ENCODE peak calls at places on chromosomes 12 and 14, in ten cellular contexts. W, K, R, L, B, Q, Y, S, V and U are unnamed samples.

GRCh38 chr14:36818794-36819384 is 157.2 kb downstream of the PAX9 start:
- DNase-seq in K (no peak), S (no peak), B (peak; percentile 25), Y (peak; percentile 69), W (no peak), R (no peak), L (no peak), V (no peak), Q (no peak), U (peak; percentile 74)

GRCh38 chr12:6306151-6306550 is 4.3 kb upstream of the PLEKHG6 start:
- DNase-seq in Q (no peak), L (no peak), V (no peak), W (no peak), B (no peak), Y (no peak), K (no peak), S (no peak), R (no peak), U (no peak)

GRCh38 chr12:44465139-44465538 is 411.0 kb downstream of the NELL2 start:
- DNase-seq in L (no peak), K (no peak), V (no peak), B (peak; percentile 9), Y (no peak), Q (no peak), R (no peak), S (no peak), W (no peak), U (no peak)

GRCh38 chr12:11958216-11959091 is 112.3 kb upstream of the BCL2L14 start:
- DNase-seq in W (peak; percentile 92), S (no peak), R (no peak), Q (no peak), V (no peak), B (no peak), L (no peak), Y (peak; percentile 93), K (no peak), U (peak; percentile 93)

GRCh38 chr14:41925409-41925808 is 318.7 kb downstream of the LRFN5 start:
- DNase-seq in Q (no peak), W (peak; percentile 5), B (peak; percentile 48), V (no peak), Y (peak; percentile 1), R (no peak), L (no peak), S (no peak), K (no peak), U (peak; percentile 2)

GRCh38 chr12:5185435-5186069 is 141.9 kb downstream of the KCNA5 start:
- DNase-seq in B (no peak), K (no peak), W (no peak), V (no peak), Y (no peak), S (no peak), L (no peak), R (no peak), Q (no peak), U (no peak)

GRCh38 chr12:106170285-106170684 is 31.5 kb upstream of the NUAK1 start:
- DNase-seq in W (peak; percentile 48), S (no peak), V (no peak), L (no peak), Q (no peak), K (peak; percentile 41), Y (peak; percentile 57), R (no peak), B (no peak), U (peak; percentile 91)

GRCh38 chr14:36604757-36605505 is 22.5 kb upstream of the NKX2-8 start:
- DNase-seq in B (peak; percentile 83), Y (peak; percentile 69), V (no peak), Q (no peak), S (no peak), K (no peak), L (peak; percentile 51), R (peak; percentile 53), W (peak; percentile 52), U (peak; percentile 71)

GRCh38 chr12:29742646-29743045 is 41.1 kb downstream of the TMTC1 start:
- DNase-seq in S (no peak), W (no peak), L (no peak), Q (no peak), B (no peak), R (no peak), Y (no peak), K (no peak), V (no peak), U (no peak)

GRCh38 chr12:42588981-42589464 is 523 bp downstream of the PRICKLE1 start:
- DNase-seq in K (peak; percentile 16), Q (peak; percentile 68), S (peak; percentile 67), W (no peak), V (peak; percentile 72), Y (no peak), L (no peak), B (peak; percentile 84), R (no peak), U (no peak)

GRCh38 chr12:113987261-113988063 is 21.3 kb upstream of the RBM19 start:
- DNase-seq in W (no peak), B (no peak), L (no peak), S (no peak), K (no peak), Y (no peak), R (no peak), Q (no peak), V (no peak), U (no peak)

GRCh38 chr14:101551729-101552595 is 9.3 kb upstream of the DIO3 start:
- DNase-seq in K (no peak), Q (no peak), Y (no peak), B (no peak), W (no peak), R (no peak), S (no peak), L (no peak), V (no peak), U (no peak)

GRCh38 chr12:14578646-14579045 is 11.0 kb upstream of the PLBD1 start:
- DNase-seq in K (no peak), Q (no peak), W (no peak), B (no peak), L (no peak), Y (no peak), S (no peak), V (no peak), R (no peak), U (no peak)

GRCh38 chr14:24377126-24377525 is 9.1 kb downstream of the NFATC4 start:
- DNase-seq in Y (no peak), V (no peak), L (no peak), Q (no peak), B (no peak), K (no peak), S (no peak), W (no peak), R (no peak), U (no peak)

GRCh38 chr12:80946591-80946990 is 8.9 kb upstream of the LIN7A start:
- DNase-seq in K (no peak), B (no peak), Y (peak; percentile 12), S (no peak), R (no peak), V (no peak), L (no peak), Q (no peak), W (no peak), U (peak; percentile 22)

GRCh38 chr12:79381246-79382208 is 309.2 kb downstream of the PAWR start:
- DNase-seq in K (no peak), L (no peak), W (no peak), B (no peak), Y (no peak), Q (no peak), V (no peak), R (no peak), S (no peak), U (no peak)

GRCh38 chr12:56084958-56085543 is 5.1 kb downstream of the ERBB3 start:
- DNase-seq in Y (peak; percentile 18), R (peak; percentile 46), V (no peak), Q (no peak), S (no peak), K (no peak), B (peak; percentile 61), W (no peak), L (no peak), U (no peak)

GRCh38 chr14:52494444-52494843 is 57.9 kb downstream of the TXNDC16 start:
- DNase-seq in S (no peak), V (no peak), K (no peak), L (no peak), Q (no peak), W (no peak), R (no peak), Y (no peak), B (no peak), U (no peak)

GRCh38 chr14:33486499-33486898 is 464.4 kb downstream of the EGLN3 start:
- DNase-seq in Q (no peak), V (no peak), R (no peak), B (no peak), Y (no peak), W (no peak), K (no peak), L (no peak), S (no peak), U (no peak)

GRCh38 chr14:69317392-69317755 is 57.4 kb downstream of the GALNT16 start:
- DNase-seq in K (no peak), V (no peak), W (no peak), R (no peak), B (no peak), L (no peak), Y (peak; percentile 31), Q (peak; percentile 21), S (no peak), U (no peak)
- H3K4me3 ChIP-seq in K (no peak overlapping the region), V (no peak overlapping the region), W (no peak overlapping the region), R (no peak overlapping the region), B (no peak overlapping the region), L (no peak overlapping the region), Y (no peak overlapping the region), Q (no peak overlapping the region), S (no peak overlapping the region), U (no peak overlapping the region)

GRCh38 chr12:48115957-48116356 is 3.2 kb upstream of the PFKM start:
- DNase-seq in Y (no peak), B (no peak), R (no peak), K (no peak), W (no peak), L (no peak), Q (no peak), S (no peak), V (no peak), U (no peak)
- TF ChIP-seq CTCF in Y (no peak), B (no peak), R (no peak), K (no peak), W (no peak), L (no peak), Q (no peak), S (no peak), V (no peak), U (no peak)

DNA sequence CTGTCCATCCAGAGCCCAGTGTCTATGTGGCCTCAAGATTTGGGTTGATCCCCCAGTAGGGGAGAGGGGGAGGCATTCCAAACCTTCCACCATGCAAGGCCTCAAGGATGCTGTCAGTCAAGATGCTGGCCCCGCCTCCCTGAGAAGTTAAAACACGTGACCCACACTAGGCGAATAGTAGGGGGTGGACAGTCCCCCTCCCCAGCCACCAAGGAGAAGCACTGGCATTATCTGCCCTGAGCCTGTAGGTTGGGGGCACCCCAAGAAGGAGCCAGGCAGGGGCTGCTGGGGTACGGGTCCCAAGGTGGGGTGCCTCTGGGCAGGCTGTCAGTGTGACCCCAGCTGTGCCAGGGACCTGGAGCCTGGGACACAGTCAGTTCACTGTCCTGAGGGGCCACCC is 2.3 kb downstream of the SLC25A29 start:
- DNase-seq in L (no peak), R (no peak), S (no peak), Y (no peak), K (no peak), V (no peak), Q (no peak), B (peak; percentile 65), W (no peak), U (no peak)
- H3K4me3 ChIP-seq in L (no peak overlapping the region), R (no peak overlapping the region), S (no peak overlapping the region), Y (no peak overlapping the region), K (no peak overlapping the region), V (no peak overlapping the region), Q (peak overlapping the region; percentile 94), B (peak overlapping the region; percentile 100), W (no peak overlapping the region), U (no peak overlapping the region)

GRCh38 chr12:23361971-23362370 is 587.5 kb downstream of the SOX5 start:
- DNase-seq in V (no peak), L (no peak), Y (no peak), Q (no peak), W (no peak), R (no peak), S (no peak), K (no peak), B (peak; percentile 3), U (no peak)
- TF ChIP-seq CTCF in V (no peak), L (no peak), Y (no peak), Q (no peak), W (peak; percentile 10), R (no peak), S (no peak), K (no peak), B (peak; percentile 36), U (no peak)